ENCODE peak calls at places on chromosomes 13 and 19, in four cellular contexts. G, K, X and R are unnamed samples. For H4K20me1 and H3K27me3, the result is how much of the 10 kb centered on the place peaks cover.

GRCh38 chr13:49784886-49785570 is 7.5 kb downstream of the KPNA3 start:
- DNase-seq in G (no peak), K (peak), X (no peak), R (no peak)

GRCh38 chr19:17447704-17448189 is 721 bp downstream of the TMEM221 start:
- DNase-seq in G (no peak), K (no peak), X (no peak), R (peak)

GRCh38 chr13:30752201-30752797 is 17.0 kb downstream of the ALOX5AP start:
- DNase-seq in G (peak), K (peak), X (no peak), R (peak)

GRCh38 chr19:11356074-11356397 is 804 bp downstream of the PLPPR2 start:
- DNase-seq in G (no peak), K (no peak), X (no peak), R (peak)

GRCh38 chr19:38653028-38653571 is 5.7 kb downstream of the ACTN4 start:
- DNase-seq in G (peak), K (peak), X (peak), R (peak)

GRCh38 chr19:5580116-5580515 is 12.4 kb upstream of the TINCR start:
- DNase-seq in G (no peak), K (no peak), X (no peak), R (peak)

GRCh38 chr19:38952395-38953165 is 21.8 kb downstream of the MRPS12 start:
- DNase-seq in G (no peak), K (peak), X (no peak), R (peak)

GRCh38 chr19:7681336-7682174 is 922 bp downstream of the TRAPPC5 start:
- DNase-seq in G (peak), K (peak), X (peak), R (peak)

GRCh38 chr13:22499919-22500318 is 680.9 kb upstream of the SGCG start:
- DNase-seq in G (no peak), K (no peak), X (no peak), R (no peak)

GRCh38 chr13:51769455-51770127 is 34.4 kb downstream of the DHRS12 start:
- DNase-seq in G (no peak), K (no peak), X (no peak), R (peak)

GRCh38 chr13:34750078-34750703 is 191.9 kb upstream of the NBEA start:
- DNase-seq in G (peak), K (no peak), X (no peak), R (no peak)

GRCh38 chr19:29753934-29754305 is 38.9 kb upstream of the C19orf12 start:
- DNase-seq in G (no peak), K (no peak), X (no peak), R (peak)

GRCh38 chr19:55474269-55475265 is 1.9 kb upstream of the ZNF628 start:
- DNase-seq in G (peak), K (no peak), X (no peak), R (no peak)

GRCh38 chr19:49362926-49363264 is 679 bp upstream of the TEAD2 start:
- DNase-seq in G (peak), K (peak), X (no peak), R (peak)

GRCh38 chr13:102484329-102484728 is 82.5 kb upstream of the FGF14 start:
- DNase-seq in G (peak), K (peak), X (no peak), R (no peak)

GRCh38 chr13:20721058-20721453 is 17.6 kb downstream of the IL17D start:
- DNase-seq in G (no peak), K (no peak), X (no peak), R (no peak)

GRCh38 chr19:42601811-42602443 is 7.2 kb upstream of the CEACAM8 start:
- DNase-seq in G (peak), K (peak), X (no peak), R (peak)

GRCh38 chr19:13195678-13196077 is 45.5 kb downstream of the IER2 start:
- DNase-seq in G (no peak), K (no peak), X (no peak), R (peak)

GRCh38 chr19:45179063-45179847 is 671 bp downstream of the BLOC1S3 start:
- DNase-seq in G (peak), K (peak), X (no peak), R (peak)

GRCh38 chr13:106213028-106213427 is 322.4 kb downstream of the EFNB2 start:
- DNase-seq in G (no peak), K (no peak), X (no peak), R (peak)

GRCh38 chr19:8835446-8835845 is 3.3 kb downstream of the MBD3L1 start:
- DNase-seq in G (no peak), K (no peak), X (no peak), R (no peak)

GRCh38 chr13:42991892-42992584 is at the start of gene EPSTI1:
- DNase-seq in G (peak), K (peak), X (peak), R (peak)

GRCh38 chr13:75864718-75865117 is 228.6 kb downstream of the LMO7 start:
- DNase-seq in G (peak), K (peak), X (no peak), R (no peak)

GRCh38 chr13:45529758-45530157 is 65.0 kb downstream of the COG3 start:
- DNase-seq in G (no peak), K (no peak), X (no peak), R (no peak)

GRCh38 chr13:37540228-37540627 is 58.3 kb downstream of the POSTN start:
- DNase-seq in G (peak), K (peak), X (no peak), R (no peak)

GRCh38 chr19:2251577-2252480 is 2.7 kb downstream of the AMH start:
- DNase-seq in G (peak), K (no peak), X (no peak), R (peak)

DNA sequence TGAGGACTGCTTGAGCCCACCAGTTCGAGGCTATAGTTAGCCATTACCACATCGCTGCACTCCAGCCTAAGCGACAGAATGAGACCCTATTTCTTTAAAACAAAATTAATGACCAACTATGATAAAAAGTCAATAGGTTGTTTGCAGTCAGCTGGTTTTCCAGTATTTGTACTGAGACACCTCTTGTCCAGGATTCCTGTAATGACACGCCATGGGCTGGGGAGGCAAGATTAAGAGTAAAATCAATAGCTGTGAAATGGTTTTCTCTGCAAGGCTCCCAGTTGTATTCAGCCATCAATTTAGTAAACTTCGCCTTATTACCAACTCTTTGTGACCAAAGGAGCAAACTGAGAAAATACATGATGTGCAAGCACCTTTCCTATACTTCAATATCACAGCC is 29.5 kb downstream of the STK24 start:
- DNase-seq in G (no peak), K (no peak), X (no peak), R (no peak)
- H4K20me1 ChIP-seq in G (under half), K (under half), X (under half), R (half or more)

GRCh38 chr19:33000510-33000909 is 28.5 kb downstream of the FAAP24 start:
- DNase-seq in G (no peak), K (no peak), X (no peak), R (no peak)

GRCh38 chr19:33000910-33001309 is 28.9 kb downstream of the FAAP24 start:
- DNase-seq in G (no peak), K (no peak), X (no peak), R (no peak)

GRCh38 chr19:32998722-32999121 is 26.7 kb downstream of the FAAP24 start:
- DNase-seq in G (no peak), K (no peak), X (no peak), R (no peak)

DNA sequence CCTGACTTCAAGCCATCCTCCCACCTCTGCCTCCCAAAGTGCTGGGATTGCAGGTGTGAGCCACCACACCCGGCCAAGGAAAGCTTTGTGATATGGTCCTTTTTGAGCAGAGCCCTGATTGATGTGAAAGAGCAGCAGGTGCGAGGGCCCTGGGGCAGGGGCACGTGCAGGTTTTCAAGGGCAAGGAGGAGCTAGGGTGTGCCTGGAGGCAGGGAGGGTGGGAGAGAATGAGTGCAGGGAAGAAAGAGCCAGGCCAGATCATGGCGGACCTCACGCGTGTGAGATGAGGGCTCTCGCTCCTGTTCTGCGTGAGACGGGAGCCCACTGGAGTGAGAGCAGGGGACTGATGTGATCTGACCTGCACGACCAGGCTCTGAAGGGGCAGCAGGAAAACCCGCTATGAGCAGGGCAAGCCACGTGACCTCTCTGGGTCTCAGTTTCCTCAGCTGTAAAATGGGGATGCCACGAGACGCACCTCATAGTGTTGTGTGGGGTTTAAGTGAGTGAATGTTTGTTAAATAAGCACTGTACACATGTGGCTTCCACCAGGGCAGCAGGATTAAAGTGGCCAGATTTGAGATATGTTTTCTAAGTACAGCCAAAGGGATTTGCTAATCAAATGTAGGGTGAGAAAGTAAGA is 25.8 kb downstream of the FAAP24 start:
- DNase-seq in G (no peak), K (no peak), X (no peak), R (no peak)
- H3K27ac ChIP-seq in G (no peak), K (no peak), X (no peak), R (no peak)

GRCh38 chr19:6588508-6589345 is 2.2 kb downstream of the CD70 start:
- DNase-seq in G (no peak), K (no peak), X (no peak), R (peak)
- H3K27me3 ChIP-seq in G (under half), K (under half), X (under half), R (half or more)

DNA sequence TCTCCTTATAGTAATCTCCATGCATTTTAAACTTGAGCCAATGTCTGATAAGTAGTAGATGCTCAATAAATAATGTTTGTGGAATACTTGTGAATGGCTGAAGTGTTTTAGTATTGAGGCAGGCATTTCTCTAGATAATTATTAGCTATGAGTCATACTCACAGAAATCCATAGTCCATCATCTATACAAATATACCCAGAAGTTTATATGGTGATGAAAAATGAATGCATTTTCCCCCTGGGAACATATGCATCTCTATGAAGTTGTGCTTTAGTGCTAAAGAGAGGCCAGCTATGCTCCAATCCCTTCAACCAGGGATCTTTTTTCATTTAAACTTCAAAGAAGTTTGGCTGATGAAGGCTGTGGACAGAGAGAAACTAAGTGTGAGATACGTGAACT is 17.2 kb downstream of the MBNL2 start:
- DNase-seq in G (no peak), K (no peak), X (no peak), R (no peak)
- H4K20me1 ChIP-seq in G (under half), K (half or more), X (under half), R (under half)

GRCh38 chr19:33294058-33294798 is 8.1 kb downstream of the CEBPA start:
- DNase-seq in G (no peak), K (no peak), X (no peak), R (peak)
- H3K27ac ChIP-seq in G (no peak), K (no peak), X (no peak), R (peak)

GRCh38 chr19:19229701-19230100 is 17.9 kb downstream of the NCAN start:
- DNase-seq in G (no peak), K (no peak), X (no peak), R (no peak)
- H3K27me3 ChIP-seq in G (under half), K (under half), X (under half), R (under half)